ENCODE peak calls at places on chromosomes 1 and 21, in eight cellular contexts. Q is activated CD4-positive, alpha-beta T cell treated with anti-CD3 and anti-CD28 coated beads, Interleukin-2, amount 10 ng/mL, durations not matched to agents 7 days and 5 days; V is tibial artery; D is central memory CD4-positive, alpha-beta T cell; T is astrocyte of the cerebellum; Y is omental fat pad; G is stimulated activated CD4-positive, alpha-beta T cell treated with anti-CD3 and anti-CD28 coated beads, Interleukin-2, amount 100 ng/mL, for 48 hours; X is esophagus squamous epithelium. J is an unnamed sample.

GRCh38 chr1:36644556-36644955 is 161.8 kb upstream of the CSF3R start:
- DNase-seq in Q (no peak), V (no peak), D (no peak), T (no peak), Y (no peak), G (no peak), X (no peak), J (no peak)

GRCh38 chr1:165444897-165445370 is at the start of gene RXRG:
- DNase-seq in Q (no peak), V (no peak), D (no peak), T (no peak), Y (no peak), G (no peak), X (no peak), J (peak)

GRCh38 chr1:31848381-31848897 is 32.6 kb upstream of the SPOCD1 start:
- DNase-seq in Q (peak), V (no peak), D (peak), T (no peak), Y (no peak), G (peak), X (no peak), J (peak)

GRCh38 chr1:62356257-62356835 is 37.1 kb upstream of the KANK4 start:
- DNase-seq in Q (no peak), V (no peak), D (no peak), T (peak), Y (no peak), G (no peak), X (no peak), J (no peak)

GRCh38 chr21:25801217-25802015 is 66.6 kb downstream of the GABPA start:
- DNase-seq in Q (peak), V (peak), D (peak), T (peak), Y (peak), G (peak), X (no peak), J (peak)

GRCh38 chr1:237736372-237737029 is 154.2 kb downstream of the ZP4 start:
- DNase-seq in Q (peak), V (no peak), D (peak), T (no peak), Y (no peak), G (no peak), X (no peak), J (peak)

GRCh38 chr21:9738527-9738926 is 782.9 kb upstream of the TPTE start:
- DNase-seq in Q (no peak), V (no peak), D (no peak), T (no peak), Y (no peak), G (no peak), X (no peak), J (no peak)

GRCh38 chr1:17190526-17190995 is 14.4 kb upstream of the PADI1 start:
- DNase-seq in Q (no peak), V (no peak), D (no peak), T (no peak), Y (no peak), G (no peak), X (no peak), J (no peak)

GRCh38 chr21:15000076-15000475 is 64.7 kb downstream of the NRIP1 start:
- DNase-seq in Q (no peak), V (no peak), D (no peak), T (peak), Y (no peak), G (no peak), X (no peak), J (no peak)

GRCh38 chr1:201828820-201829774 is at the start of gene IPO9:
- DNase-seq in Q (peak), V (peak), D (peak), T (peak), Y (peak), G (peak), X (peak), J (peak)

GRCh38 chr1:50329332-50329932 is 93.8 kb downstream of the DMRTA2 start:
- DNase-seq in Q (no peak), V (no peak), D (no peak), T (no peak), Y (no peak), G (no peak), X (no peak), J (no peak)

GRCh38 chr1:52365091-52365745 is 787 bp downstream of the CC2D1B start:
- DNase-seq in Q (peak), V (peak), D (no peak), T (peak), Y (peak), G (no peak), X (no peak), J (no peak)

GRCh38 chr1:244807138-244807537 is 28.3 kb upstream of the COX20 start:
- DNase-seq in Q (no peak), V (no peak), D (no peak), T (no peak), Y (no peak), G (no peak), X (no peak), J (no peak)

GRCh38 chr1:5707566-5708178 is 284.6 kb downstream of the NPHP4 start:
- DNase-seq in Q (no peak), V (peak), D (no peak), T (no peak), Y (no peak), G (no peak), X (no peak), J (no peak)

GRCh38 chr1:6470132-6471085 is 4.4 kb upstream of the TNFRSF25 start:
- DNase-seq in Q (no peak), V (no peak), D (no peak), T (no peak), Y (no peak), G (no peak), X (no peak), J (no peak)

GRCh38 chr1:61079276-61079897 is 3.0 kb upstream of the NFIA start:
- DNase-seq in Q (no peak), V (no peak), D (no peak), T (no peak), Y (no peak), G (no peak), X (no peak), J (no peak)

GRCh38 chr1:236159704-236160539 is 17.6 kb downstream of the GPR137B start:
- DNase-seq in Q (no peak), V (no peak), D (no peak), T (no peak), Y (no peak), G (no peak), X (no peak), J (no peak)

GRCh38 chr1:16012590-16013219 is 5.1 kb downstream of the HSPB7 start:
- DNase-seq in Q (peak), V (peak), D (no peak), T (peak), Y (peak), G (peak), X (no peak), J (peak)

GRCh38 chr1:156281281-156282142 is 1.1 kb downstream of the SMG5 start:
- DNase-seq in Q (peak), V (no peak), D (no peak), T (no peak), Y (no peak), G (peak), X (no peak), J (peak)

GRCh38 chr1:181148636-181149035 is 60.1 kb downstream of the IER5 start:
- DNase-seq in Q (no peak), V (no peak), D (no peak), T (no peak), Y (no peak), G (no peak), X (no peak), J (no peak)

GRCh38 chr1:40612345-40612831 is 53.1 kb downstream of the RIMS3 start:
- DNase-seq in Q (peak), V (no peak), D (peak), T (peak), Y (peak), G (peak), X (no peak), J (peak)

GRCh38 chr1:184632415-184633175 is 122.1 kb downstream of the EDEM3 start:
- DNase-seq in Q (no peak), V (no peak), D (no peak), T (no peak), Y (no peak), G (no peak), X (no peak), J (no peak)

GRCh38 chr1:90012305-90012704 is 17.4 kb downstream of the ZNF326 start:
- DNase-seq in Q (no peak), V (no peak), D (no peak), T (no peak), Y (no peak), G (no peak), X (no peak), J (no peak)

GRCh38 chr1:64171797-64172281 is 31.6 kb upstream of the UBE2U start:
- DNase-seq in Q (no peak), V (no peak), D (no peak), T (no peak), Y (no peak), G (no peak), X (no peak), J (no peak)

GRCh38 chr1:160130939-160131338 is 15.4 kb downstream of the ATP1A2 start:
- DNase-seq in Q (no peak), V (no peak), D (no peak), T (no peak), Y (no peak), G (no peak), X (no peak), J (no peak)

GRCh38 chr1:167511374-167511986 is 6.8 kb downstream of the CD247 start:
- DNase-seq in Q (no peak), V (no peak), D (no peak), T (no peak), Y (no peak), G (no peak), X (no peak), J (no peak)

J was measured in activated CD4-positive, alpha-beta memory T cell treated with anti-CD3 and anti-CD28 coated beads, Interleukin-2, amount 10 ng/mL, durations not matched to agents 7 days and 5 days.